ENCODE peak calls at places on chromosomes 3 and 15, in ten cellular contexts. One of them, this sample, is unnamed.

GRCh38 chr15:39553947-39554731 is 26.7 kb upstream of the THBS1 start:
- DNase-seq in A549: no peak
- DNase-seq in ovary: no peak
- DNase-seq in transverse colon: peak
- DNase-seq in suprapubic skin: no peak
- DNase-seq in vagina: no peak
- DNase-seq in K562: no peak
- DNase-seq in GM12891: no peak
- DNase-seq in tibial nerve: no peak
- DNase-seq in endothelial cell of umbilical vein: no peak
- DNase-seq in this sample: no peak

GRCh38 chr3:67602816-67603215 is 51.6 kb downstream of the SUCLG2 start:
- DNase-seq in A549: no peak
- DNase-seq in ovary: no peak
- DNase-seq in transverse colon: no peak
- DNase-seq in suprapubic skin: no peak
- DNase-seq in vagina: no peak
- DNase-seq in K562: no peak
- DNase-seq in GM12891: no peak
- DNase-seq in tibial nerve: no peak
- DNase-seq in endothelial cell of umbilical vein: no peak
- DNase-seq in this sample: no peak

GRCh38 chr3:127777861-127778711 is 44.2 kb downstream of the MGLL start:
- DNase-seq in A549: no peak
- DNase-seq in ovary: no peak
- DNase-seq in transverse colon: no peak
- DNase-seq in suprapubic skin: no peak
- DNase-seq in vagina: no peak
- DNase-seq in K562: no peak
- DNase-seq in GM12891: no peak
- DNase-seq in tibial nerve: no peak
- DNase-seq in endothelial cell of umbilical vein: no peak
- DNase-seq in this sample: no peak

GRCh38 chr3:183493296-183494045 is 62.0 kb downstream of the KLHL6 start:
- DNase-seq in A549: no peak
- DNase-seq in ovary: no peak
- DNase-seq in transverse colon: no peak
- DNase-seq in suprapubic skin: peak
- DNase-seq in vagina: no peak
- DNase-seq in K562: no peak
- DNase-seq in GM12891: no peak
- DNase-seq in tibial nerve: no peak
- DNase-seq in endothelial cell of umbilical vein: no peak
- DNase-seq in this sample: no peak

GRCh38 chr3:147864754-147865354 is 455.7 kb downstream of the ZIC1 start:
- DNase-seq in A549: no peak
- DNase-seq in ovary: no peak
- DNase-seq in transverse colon: no peak
- DNase-seq in suprapubic skin: no peak
- DNase-seq in vagina: no peak
- DNase-seq in K562: no peak
- DNase-seq in GM12891: no peak
- DNase-seq in tibial nerve: no peak
- DNase-seq in endothelial cell of umbilical vein: no peak
- DNase-seq in this sample: no peak

GRCh38 chr3:155308831-155309230 is 15.3 kb upstream of the STRIT1 start:
- DNase-seq in A549: no peak
- DNase-seq in ovary: no peak
- DNase-seq in transverse colon: no peak
- DNase-seq in suprapubic skin: no peak
- DNase-seq in vagina: no peak
- DNase-seq in K562: no peak
- DNase-seq in GM12891: no peak
- DNase-seq in tibial nerve: no peak
- DNase-seq in endothelial cell of umbilical vein: no peak
- DNase-seq in this sample: no peak

GRCh38 chr3:15860014-15860934 is 62.5 kb upstream of the ANKRD28 start:
- DNase-seq in A549: peak
- DNase-seq in ovary: peak
- DNase-seq in transverse colon: peak
- DNase-seq in suprapubic skin: peak
- DNase-seq in vagina: no peak
- DNase-seq in K562: peak
- DNase-seq in GM12891: no peak
- DNase-seq in tibial nerve: no peak
- DNase-seq in endothelial cell of umbilical vein: peak
- DNase-seq in this sample: peak

GRCh38 chr3:104032283-104032682 is 1334.4 kb upstream of the ALCAM start:
- DNase-seq in A549: no peak
- DNase-seq in ovary: no peak
- DNase-seq in transverse colon: no peak
- DNase-seq in suprapubic skin: no peak
- DNase-seq in vagina: no peak
- DNase-seq in K562: no peak
- DNase-seq in GM12891: no peak
- DNase-seq in tibial nerve: no peak
- DNase-seq in endothelial cell of umbilical vein: no peak
- DNase-seq in this sample: no peak

GRCh38 chr3:60551455-60552209 is 699.6 kb downstream of the FHIT start:
- DNase-seq in A549: no peak
- DNase-seq in ovary: no peak
- DNase-seq in transverse colon: no peak
- DNase-seq in suprapubic skin: no peak
- DNase-seq in vagina: no peak
- DNase-seq in K562: no peak
- DNase-seq in GM12891: no peak
- DNase-seq in tibial nerve: no peak
- DNase-seq in endothelial cell of umbilical vein: no peak
- DNase-seq in this sample: no peak

GRCh38 chr3:157081681-157082210 is 78.2 kb downstream of the CCNL1 start:
- DNase-seq in A549: peak
- DNase-seq in ovary: peak
- DNase-seq in transverse colon: peak
- DNase-seq in suprapubic skin: peak
- DNase-seq in vagina: no peak
- DNase-seq in K562: peak
- DNase-seq in GM12891: peak
- DNase-seq in tibial nerve: peak
- DNase-seq in endothelial cell of umbilical vein: peak
- DNase-seq in this sample: peak

GRCh38 chr3:45807645-45808540 is 11.6 kb upstream of the SLC6A20 start:
- DNase-seq in A549: no peak
- DNase-seq in ovary: no peak
- DNase-seq in transverse colon: no peak
- DNase-seq in suprapubic skin: no peak
- DNase-seq in vagina: peak
- DNase-seq in K562: no peak
- DNase-seq in GM12891: no peak
- DNase-seq in tibial nerve: no peak
- DNase-seq in endothelial cell of umbilical vein: no peak
- DNase-seq in this sample: no peak

GRCh38 chr3:70890085-70890484 is 577.6 kb upstream of the MDFIC2 start:
- DNase-seq in A549: no peak
- DNase-seq in ovary: no peak
- DNase-seq in transverse colon: no peak
- DNase-seq in suprapubic skin: no peak
- DNase-seq in vagina: no peak
- DNase-seq in K562: no peak
- DNase-seq in GM12891: no peak
- DNase-seq in tibial nerve: no peak
- DNase-seq in endothelial cell of umbilical vein: no peak
- DNase-seq in this sample: no peak

GRCh38 chr3:24963762-24964625 is 464.1 kb upstream of the RARB start:
- DNase-seq in A549: no peak
- DNase-seq in ovary: no peak
- DNase-seq in transverse colon: no peak
- DNase-seq in suprapubic skin: no peak
- DNase-seq in vagina: no peak
- DNase-seq in K562: no peak
- DNase-seq in GM12891: no peak
- DNase-seq in tibial nerve: no peak
- DNase-seq in endothelial cell of umbilical vein: peak
- DNase-seq in this sample: no peak

GRCh38 chr3:139534444-139534812 is 5.1 kb downstream of the RBP1 start:
- DNase-seq in A549: no peak
- DNase-seq in ovary: peak
- DNase-seq in transverse colon: peak
- DNase-seq in suprapubic skin: no peak
- DNase-seq in vagina: no peak
- DNase-seq in K562: no peak
- DNase-seq in GM12891: no peak
- DNase-seq in tibial nerve: no peak
- DNase-seq in endothelial cell of umbilical vein: no peak
- DNase-seq in this sample: peak

GRCh38 chr3:142726017-142726416 is 2.2 kb downstream of the TRPC1 start:
- DNase-seq in A549: no peak
- DNase-seq in ovary: no peak
- DNase-seq in transverse colon: no peak
- DNase-seq in suprapubic skin: no peak
- DNase-seq in vagina: no peak
- DNase-seq in K562: no peak
- DNase-seq in GM12891: no peak
- DNase-seq in tibial nerve: no peak
- DNase-seq in endothelial cell of umbilical vein: no peak
- DNase-seq in this sample: no peak

GRCh38 chr3:142723665-142723967 is 218 bp upstream of the TRPC1 start:
- DNase-seq in A549: no peak
- DNase-seq in ovary: no peak
- DNase-seq in transverse colon: peak
- DNase-seq in suprapubic skin: no peak
- DNase-seq in vagina: no peak
- DNase-seq in K562: no peak
- DNase-seq in GM12891: no peak
- DNase-seq in tibial nerve: no peak
- DNase-seq in endothelial cell of umbilical vein: no peak
- DNase-seq in this sample: no peak

GRCh38 chr3:142724682-142725351 is 983 bp downstream of the TRPC1 start:
- DNase-seq in A549: peak
- DNase-seq in ovary: peak
- DNase-seq in transverse colon: peak
- DNase-seq in suprapubic skin: peak
- DNase-seq in vagina: no peak
- DNase-seq in K562: peak
- DNase-seq in GM12891: no peak
- DNase-seq in tibial nerve: peak
- DNase-seq in endothelial cell of umbilical vein: peak
- DNase-seq in this sample: peak

GRCh38 chr3:142725352-142725739 is 1.5 kb downstream of the TRPC1 start:
- DNase-seq in A549: no peak
- DNase-seq in ovary: no peak
- DNase-seq in transverse colon: no peak
- DNase-seq in suprapubic skin: no peak
- DNase-seq in vagina: no peak
- DNase-seq in K562: no peak
- DNase-seq in GM12891: no peak
- DNase-seq in tibial nerve: no peak
- DNase-seq in endothelial cell of umbilical vein: no peak
- DNase-seq in this sample: no peak

GRCh38 chr3:142723968-142724681 is at the start of gene TRPC1:
- DNase-seq in A549: peak
- DNase-seq in ovary: peak
- DNase-seq in transverse colon: peak
- DNase-seq in suprapubic skin: peak
- DNase-seq in vagina: no peak
- DNase-seq in K562: peak
- DNase-seq in GM12891: peak
- DNase-seq in tibial nerve: peak
- DNase-seq in endothelial cell of umbilical vein: peak
- DNase-seq in this sample: peak
- TF ChIP-seq POLR2A in A549: peak
- TF ChIP-seq POLR2A in ovary: peak
- TF ChIP-seq POLR2A in transverse colon: peak
- TF ChIP-seq POLR2A in suprapubic skin: peak
- TF ChIP-seq POLR2A in vagina: no peak
- TF ChIP-seq POLR2A in K562: peak
- TF ChIP-seq POLR2A in GM12891: no peak
- TF ChIP-seq POLR2A in tibial nerve: peak
- TF ChIP-seq POLR2A in endothelial cell of umbilical vein: peak
- TF ChIP-seq POLR2A in this sample: peak

GRCh38 chr3:133573054-133573628 is 345 bp upstream of the CDV3 start:
- DNase-seq in A549: peak
- DNase-seq in ovary: peak
- DNase-seq in transverse colon: peak
- DNase-seq in suprapubic skin: peak
- DNase-seq in vagina: peak
- DNase-seq in K562: peak
- DNase-seq in GM12891: peak
- DNase-seq in tibial nerve: peak
- DNase-seq in endothelial cell of umbilical vein: peak
- DNase-seq in this sample: peak
- TF ChIP-seq POLR2A in A549: peak
- TF ChIP-seq POLR2A in ovary: peak
- TF ChIP-seq POLR2A in transverse colon: peak
- TF ChIP-seq POLR2A in suprapubic skin: peak
- TF ChIP-seq POLR2A in vagina: no peak
- TF ChIP-seq POLR2A in K562: peak
- TF ChIP-seq POLR2A in GM12891: peak
- TF ChIP-seq POLR2A in tibial nerve: peak
- TF ChIP-seq POLR2A in endothelial cell of umbilical vein: peak
- TF ChIP-seq POLR2A in this sample: peak

DNA sequence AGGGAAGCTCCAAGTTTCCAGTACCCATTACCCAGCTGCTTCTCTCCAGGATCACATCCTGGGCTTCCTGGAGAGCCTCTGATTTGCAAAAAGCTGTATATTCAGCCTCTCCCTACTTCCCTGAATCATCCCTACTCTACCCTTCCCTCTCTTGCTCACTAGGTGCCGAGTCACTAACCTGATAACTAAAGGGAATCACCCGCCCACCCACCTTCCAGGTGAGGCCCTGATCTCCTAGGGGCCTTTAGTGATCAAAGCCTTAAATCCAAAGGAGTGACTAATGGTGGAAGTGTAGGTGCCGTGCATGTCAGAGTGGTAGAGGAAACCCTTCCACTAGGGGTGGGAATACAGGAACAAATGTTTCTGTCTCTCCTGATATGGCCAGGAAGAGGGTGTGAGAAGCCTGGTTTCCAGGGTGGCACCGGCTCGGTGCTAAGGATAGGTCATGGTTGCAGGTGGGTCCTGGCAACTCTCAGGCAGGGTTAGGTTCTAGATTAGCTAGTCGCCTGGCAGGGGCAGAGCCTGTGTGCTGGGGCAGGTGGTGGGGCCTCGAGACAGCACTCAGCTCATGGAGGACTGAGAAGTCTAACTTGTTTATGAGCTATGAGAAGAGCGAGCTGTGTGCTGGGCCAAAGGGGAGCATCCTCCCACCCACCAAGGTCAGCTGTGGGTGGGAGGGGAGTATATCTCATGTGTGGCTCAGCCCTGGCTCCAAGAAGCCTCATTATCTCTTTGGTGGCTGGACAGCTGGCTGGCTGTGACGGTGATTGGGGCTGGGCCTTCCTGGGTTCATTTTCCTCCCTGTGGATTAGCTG is 10.1 kb downstream of the SEMA7A start:
- DNase-seq in A549: no peak
- DNase-seq in ovary: peak
- DNase-seq in transverse colon: no peak
- DNase-seq in suprapubic skin: no peak
- DNase-seq in vagina: no peak
- DNase-seq in K562: peak
- DNase-seq in GM12891: no peak
- DNase-seq in tibial nerve: no peak
- DNase-seq in endothelial cell of umbilical vein: no peak
- DNase-seq in this sample: no peak
- TF ChIP-seq POLR2A in A549: no peak
- TF ChIP-seq POLR2A in ovary: no peak
- TF ChIP-seq POLR2A in transverse colon: no peak
- TF ChIP-seq POLR2A in suprapubic skin: no peak
- TF ChIP-seq POLR2A in vagina: no peak
- TF ChIP-seq POLR2A in K562: no peak
- TF ChIP-seq POLR2A in GM12891: no peak
- TF ChIP-seq POLR2A in tibial nerve: no peak
- TF ChIP-seq POLR2A in endothelial cell of umbilical vein: no peak
- TF ChIP-seq POLR2A in this sample: no peak

GRCh38 chr3:149455366-149455765 is 19.1 kb upstream of the TM4SF4 start:
- DNase-seq in A549: no peak
- DNase-seq in ovary: no peak
- DNase-seq in transverse colon: no peak
- DNase-seq in suprapubic skin: no peak
- DNase-seq in vagina: no peak
- DNase-seq in K562: no peak
- DNase-seq in GM12891: no peak
- DNase-seq in tibial nerve: no peak
- DNase-seq in endothelial cell of umbilical vein: no peak
- DNase-seq in this sample: no peak
- TF ChIP-seq POLR2A in A549: no peak
- TF ChIP-seq POLR2A in ovary: no peak
- TF ChIP-seq POLR2A in transverse colon: no peak
- TF ChIP-seq POLR2A in suprapubic skin: no peak
- TF ChIP-seq POLR2A in vagina: no peak
- TF ChIP-seq POLR2A in K562: no peak
- TF ChIP-seq POLR2A in GM12891: no peak
- TF ChIP-seq POLR2A in tibial nerve: no peak
- TF ChIP-seq POLR2A in endothelial cell of umbilical vein: no peak
- TF ChIP-seq POLR2A in this sample: no peak

This sample was measured in H54.